ENCODE peak calls at places on chromosomes 11 and 22, in six cellular contexts. One of them, this sample, is unnamed.

GRCh38 chr11:128727320-128727719 is 33.4 kb downstream of the FLI1 start:
- DNase-seq in WERI-Rb-1: no peak
- DNase-seq in H9: no peak
- DNase-seq in OCI-LY7: no peak
- DNase-seq in right atrium auricular region: no peak
- DNase-seq in endodermal cell: no peak
- DNase-seq in this sample: no peak

GRCh38 chr11:32706985-32707736 is 87.3 kb downstream of the CCDC73 start:
- DNase-seq in WERI-Rb-1: no peak
- DNase-seq in endodermal cell: no peak
- DNase-seq in right atrium auricular region: no peak
- DNase-seq in OCI-LY7: no peak
- DNase-seq in H9: no peak
- DNase-seq in this sample: no peak

GRCh38 chr11:67022961-67023956 is at the start of gene SYT12:
- DNase-seq in OCI-LY7: no peak
- DNase-seq in endodermal cell: peak
- DNase-seq in right atrium auricular region: no peak
- DNase-seq in H9: no peak
- DNase-seq in WERI-Rb-1: peak
- DNase-seq in this sample: no peak

GRCh38 chr22:17754233-17754925 is 19.9 kb downstream of the BID start:
- DNase-seq in right atrium auricular region: no peak
- DNase-seq in endodermal cell: peak
- DNase-seq in H9: peak
- DNase-seq in WERI-Rb-1: no peak
- DNase-seq in OCI-LY7: peak
- DNase-seq in this sample: no peak

GRCh38 chr11:92975285-92975684 is 5.8 kb downstream of the MTNR1B start:
- DNase-seq in endodermal cell: no peak
- DNase-seq in WERI-Rb-1: no peak
- DNase-seq in right atrium auricular region: no peak
- DNase-seq in OCI-LY7: no peak
- DNase-seq in H9: no peak
- DNase-seq in this sample: no peak

GRCh38 chr22:47090591-47091240 is 328.3 kb downstream of the TBC1D22A start:
- DNase-seq in OCI-LY7: no peak
- DNase-seq in WERI-Rb-1: no peak
- DNase-seq in H9: peak
- DNase-seq in endodermal cell: peak
- DNase-seq in right atrium auricular region: no peak
- DNase-seq in this sample: no peak

GRCh38 chr22:37636186-37636948 is 3.1 kb upstream of the SH3BP1 start:
- DNase-seq in OCI-LY7: no peak
- DNase-seq in right atrium auricular region: no peak
- DNase-seq in endodermal cell: no peak
- DNase-seq in H9: no peak
- DNase-seq in WERI-Rb-1: no peak
- DNase-seq in this sample: no peak

GRCh38 chr22:27718186-27719032 is 83.1 kb downstream of the MN1 start:
- DNase-seq in right atrium auricular region: peak
- DNase-seq in OCI-LY7: no peak
- DNase-seq in WERI-Rb-1: no peak
- DNase-seq in H9: peak
- DNase-seq in endodermal cell: peak
- DNase-seq in this sample: peak

GRCh38 chr11:22787565-22788162 is 41.9 kb downstream of the SVIP start:
- DNase-seq in endodermal cell: peak
- DNase-seq in WERI-Rb-1: peak
- DNase-seq in right atrium auricular region: no peak
- DNase-seq in OCI-LY7: peak
- DNase-seq in H9: no peak
- DNase-seq in this sample: no peak

GRCh38 chr11:68652683-68653156 is 31.6 kb upstream of the GAL start:
- DNase-seq in OCI-LY7: peak
- DNase-seq in right atrium auricular region: no peak
- DNase-seq in endodermal cell: no peak
- DNase-seq in H9: no peak
- DNase-seq in WERI-Rb-1: no peak
- DNase-seq in this sample: no peak

GRCh38 chr11:116835042-116835772 is 2.2 kb downstream of the APOA1 start:
- DNase-seq in WERI-Rb-1: no peak
- DNase-seq in H9: peak
- DNase-seq in right atrium auricular region: no peak
- DNase-seq in OCI-LY7: peak
- DNase-seq in endodermal cell: peak
- DNase-seq in this sample: peak

GRCh38 chr22:33883561-33883960 is 36.7 kb downstream of the LARGE1 start:
- DNase-seq in endodermal cell: no peak
- DNase-seq in OCI-LY7: no peak
- DNase-seq in right atrium auricular region: no peak
- DNase-seq in WERI-Rb-1: no peak
- DNase-seq in H9: no peak
- DNase-seq in this sample: no peak

GRCh38 chr22:31056986-31057599 is 24.0 kb upstream of the SMTN start:
- DNase-seq in OCI-LY7: no peak
- DNase-seq in right atrium auricular region: no peak
- DNase-seq in endodermal cell: no peak
- DNase-seq in H9: no peak
- DNase-seq in WERI-Rb-1: no peak
- DNase-seq in this sample: no peak
- H3K27ac ChIP-seq in OCI-LY7: no peak
- H3K27ac ChIP-seq in right atrium auricular region: peak
- H3K27ac ChIP-seq in endodermal cell: no peak
- H3K27ac ChIP-seq in H9: no peak
- H3K27ac ChIP-seq in WERI-Rb-1: no peak
- H3K27ac ChIP-seq in this sample: no peak

GRCh38 chr22:24427500-24428164 is at the start of gene ADORA2A:
- DNase-seq in OCI-LY7: peak
- DNase-seq in right atrium auricular region: no peak
- DNase-seq in WERI-Rb-1: no peak
- DNase-seq in endodermal cell: no peak
- DNase-seq in H9: no peak
- DNase-seq in this sample: no peak

GRCh38 chr22:24430431-24431308 is 3.3 kb downstream of the ADORA2A start:
- DNase-seq in WERI-Rb-1: no peak
- DNase-seq in OCI-LY7: no peak
- DNase-seq in H9: no peak
- DNase-seq in right atrium auricular region: no peak
- DNase-seq in endodermal cell: no peak
- DNase-seq in this sample: peak

GRCh38 chr22:24428751-24429410 is 1.5 kb downstream of the ADORA2A start:
- DNase-seq in WERI-Rb-1: no peak
- DNase-seq in right atrium auricular region: no peak
- DNase-seq in H9: no peak
- DNase-seq in endodermal cell: no peak
- DNase-seq in OCI-LY7: peak
- DNase-seq in this sample: peak

GRCh38 chr22:24431309-24432034 is 4.1 kb downstream of the ADORA2A start:
- DNase-seq in OCI-LY7: no peak
- DNase-seq in H9: no peak
- DNase-seq in endodermal cell: no peak
- DNase-seq in right atrium auricular region: no peak
- DNase-seq in WERI-Rb-1: no peak
- DNase-seq in this sample: peak

GRCh38 chr22:24429411-24430365 is 2.3 kb downstream of the ADORA2A start:
- DNase-seq in OCI-LY7: peak
- DNase-seq in H9: peak
- DNase-seq in endodermal cell: no peak
- DNase-seq in WERI-Rb-1: no peak
- DNase-seq in right atrium auricular region: no peak
- DNase-seq in this sample: no peak
- H3K27ac ChIP-seq in OCI-LY7: peak
- H3K27ac ChIP-seq in H9: no peak
- H3K27ac ChIP-seq in endodermal cell: no peak
- H3K27ac ChIP-seq in WERI-Rb-1: no peak
- H3K27ac ChIP-seq in right atrium auricular region: no peak
- H3K27ac ChIP-seq in this sample: no peak

GRCh38 chr11:88335284-88335683 is 2.3 kb downstream of the CTSC start:
- DNase-seq in right atrium auricular region: no peak
- DNase-seq in OCI-LY7: no peak
- DNase-seq in endodermal cell: no peak
- DNase-seq in H9: no peak
- DNase-seq in WERI-Rb-1: no peak
- DNase-seq in this sample: no peak
- H3K27ac ChIP-seq in right atrium auricular region: no peak
- H3K27ac ChIP-seq in OCI-LY7: no peak
- H3K27ac ChIP-seq in endodermal cell: no peak
- H3K27ac ChIP-seq in H9: no peak
- H3K27ac ChIP-seq in WERI-Rb-1: no peak
- H3K27ac ChIP-seq in this sample: no peak

GRCh38 chr11:10522921-10523320 is 18.1 kb downstream of the RNF141 start:
- DNase-seq in H9: no peak
- DNase-seq in right atrium auricular region: no peak
- DNase-seq in OCI-LY7: no peak
- DNase-seq in WERI-Rb-1: no peak
- DNase-seq in endodermal cell: no peak
- DNase-seq in this sample: no peak

GRCh38 chr11:10528121-10528520 is 12.9 kb downstream of the RNF141 start:
- DNase-seq in endodermal cell: no peak
- DNase-seq in right atrium auricular region: no peak
- DNase-seq in OCI-LY7: no peak
- DNase-seq in WERI-Rb-1: no peak
- DNase-seq in H9: no peak
- DNase-seq in this sample: no peak

GRCh38 chr11:10529279-10529678 is 11.7 kb downstream of the RNF141 start:
- DNase-seq in right atrium auricular region: no peak
- DNase-seq in endodermal cell: no peak
- DNase-seq in WERI-Rb-1: no peak
- DNase-seq in H9: no peak
- DNase-seq in OCI-LY7: no peak
- DNase-seq in this sample: no peak

GRCh38 chr11:10524471-10524870 is 16.5 kb downstream of the RNF141 start:
- DNase-seq in right atrium auricular region: no peak
- DNase-seq in OCI-LY7: no peak
- DNase-seq in WERI-Rb-1: no peak
- DNase-seq in H9: no peak
- DNase-seq in endodermal cell: no peak
- DNase-seq in this sample: no peak

DNA sequence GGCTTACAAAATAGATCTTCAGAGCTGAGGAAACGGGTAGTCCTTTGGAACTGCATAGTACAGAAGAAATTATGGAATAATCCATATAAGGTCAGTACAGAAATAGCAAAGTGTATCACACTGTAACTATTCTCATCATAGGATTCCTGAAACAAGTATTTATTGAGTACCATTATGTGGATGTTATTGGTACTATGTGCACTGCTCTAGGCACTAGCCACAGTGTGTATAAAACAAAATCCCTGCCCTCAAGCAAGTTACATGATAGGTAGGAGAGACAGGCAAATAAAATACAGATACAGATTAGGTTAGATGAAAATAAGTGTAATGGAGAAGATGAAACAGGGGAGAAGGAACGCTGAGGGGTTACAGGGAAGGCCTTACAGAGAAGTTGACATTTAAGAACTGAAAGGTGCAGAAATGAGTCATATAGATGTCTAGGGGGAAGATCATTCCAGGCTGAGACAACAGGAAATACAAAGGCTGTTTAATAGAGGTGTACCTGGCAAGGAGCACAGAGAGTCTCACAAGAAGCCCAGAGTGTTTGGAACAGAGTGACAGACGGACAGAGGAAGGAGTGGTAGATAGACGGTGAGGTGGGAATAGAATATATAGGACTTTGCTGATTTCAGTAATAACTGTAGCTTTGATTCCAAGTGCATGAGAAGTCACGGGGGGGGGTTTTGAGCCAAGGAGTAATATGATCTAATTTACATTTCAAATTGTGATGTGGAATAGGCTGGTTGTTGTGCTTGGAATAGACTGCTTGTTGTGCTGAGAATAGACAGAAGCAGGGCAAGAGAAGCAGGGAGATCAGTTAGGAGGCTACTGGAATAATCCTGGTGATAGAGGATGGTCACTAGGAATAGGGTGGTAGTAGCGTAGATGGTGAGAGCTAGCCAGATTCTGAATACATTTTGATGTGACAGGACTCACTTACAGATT is 13.7 kb downstream of the RNF141 start:
- DNase-seq in WERI-Rb-1: no peak
- DNase-seq in right atrium auricular region: no peak
- DNase-seq in endodermal cell: no peak
- DNase-seq in H9: no peak
- DNase-seq in OCI-LY7: no peak
- DNase-seq in this sample: no peak
- H3K27ac ChIP-seq in WERI-Rb-1: no peak
- H3K27ac ChIP-seq in right atrium auricular region: no peak
- H3K27ac ChIP-seq in endodermal cell: no peak
- H3K27ac ChIP-seq in H9: no peak
- H3K27ac ChIP-seq in OCI-LY7: no peak
- H3K27ac ChIP-seq in this sample: peak